ENCODE peak calls at places on chromosome 6, in four cellular contexts. T is testis, W is SJSA1, P is endothelial cell of umbilical vein. L is an unnamed sample. For H3K4me1 and H3K9me3, the result is how much of the 10 kb centered on the place peaks cover.

GRCh38 chr6:170371588-170371987 is 65.0 kb downstream of the FAM120B start:
- DNase-seq in T (no peak), W (no peak), P (no peak), L (peak)

GRCh38 chr6:108902389-108902792 is 54.2 kb downstream of the ARMC2 start:
- DNase-seq in T (no peak), W (peak), P (peak), L (no peak)

GRCh38 chr6:32406197-32406596 is 784 bp downstream of the BTNL2 start:
- DNase-seq in T (no peak), W (no peak), P (no peak), L (no peak)

GRCh38 chr6:170097505-170098427 is 193.1 kb downstream of the DLL1 start:
- DNase-seq in T (peak), W (no peak), P (no peak), L (peak)

GRCh38 chr6:156126535-156126934 is 650.6 kb upstream of the ARID1B start:
- DNase-seq in T (no peak), W (no peak), P (no peak), L (no peak)

GRCh38 chr6:33630014-33630413 is 8.9 kb downstream of the ITPR3 start:
- DNase-seq in T (no peak), W (no peak), P (no peak), L (no peak)

GRCh38 chr6:156912431-156912830 is 135.3 kb downstream of the ARID1B start:
- DNase-seq in T (no peak), W (no peak), P (no peak), L (no peak)

GRCh38 chr6:104320896-104321295 is 538.8 kb downstream of the HACE1 start:
- DNase-seq in T (no peak), W (no peak), P (no peak), L (no peak)

GRCh38 chr6:80249897-80250296 is 143.4 kb downstream of the BCKDHB start:
- DNase-seq in T (no peak), W (no peak), P (peak), L (no peak)

GRCh38 chr6:22001336-22002027 is 295.4 kb downstream of the PRL start:
- DNase-seq in T (no peak), W (no peak), P (peak), L (no peak)

GRCh38 chr6:27452496-27452897 is 20.4 kb downstream of the ZNF184 start:
- DNase-seq in T (no peak), W (peak), P (no peak), L (no peak)

GRCh38 chr6:153085239-153085638 is 45.8 kb downstream of the RGS17 start:
- DNase-seq in T (no peak), W (no peak), P (peak), L (no peak)

GRCh38 chr6:165321555-165322145 is 12.2 kb upstream of the C6orf118 start:
- DNase-seq in T (no peak), W (no peak), P (no peak), L (no peak)

GRCh38 chr6:39207421-39208232 is 21.6 kb downstream of the KCNK5 start:
- DNase-seq in T (no peak), W (no peak), P (no peak), L (peak)

GRCh38 chr6:132661906-132662305 is 2.9 kb upstream of the TAAR1 start:
- DNase-seq in T (no peak), W (no peak), P (no peak), L (no peak)

GRCh38 chr6:79426625-79427278 is 110.5 kb downstream of the LCA5 start:
- DNase-seq in T (no peak), W (no peak), P (no peak), L (no peak)

GRCh38 chr6:157019115-157019628 is 242.0 kb downstream of the ARID1B start:
- DNase-seq in T (no peak), W (peak), P (no peak), L (no peak)

GRCh38 chr6:4518506-4518905 is 257.7 kb upstream of the CDYL start:
- DNase-seq in T (no peak), W (no peak), P (no peak), L (no peak)

GRCh38 chr6:148890091-148890490 is 143.3 kb downstream of the UST start:
- DNase-seq in T (no peak), W (no peak), P (no peak), L (no peak)

GRCh38 chr6:133953634-133954415 is 801 bp downstream of the TBPL1 start:
- DNase-seq in T (no peak), W (peak), P (no peak), L (no peak)

GRCh38 chr6:21955196-21955595 is 341.6 kb downstream of the PRL start:
- DNase-seq in T (no peak), W (no peak), P (no peak), L (no peak)

GRCh38 chr6:33249732-33250625 is 21.7 kb downstream of the VPS52 start:
- DNase-seq in T (no peak), W (peak), P (peak), L (no peak)

GRCh38 chr6:136415351-136416005 is 125.8 kb upstream of the BCLAF1 start:
- DNase-seq in T (no peak), W (no peak), P (no peak), L (no peak)

GRCh38 chr6:7236312-7237209 is 76.4 kb downstream of the SSR1 start:
- DNase-seq in T (no peak), W (no peak), P (no peak), L (peak)

GRCh38 chr6:3163248-3163594 is 5.9 kb upstream of the TUBB2A start:
- DNase-seq in T (no peak), W (peak), P (peak), L (no peak)

GRCh38 chr6:3157151-3157933 is at the start of gene TUBB2A:
- DNase-seq in T (peak), W (peak), P (peak), L (peak)

GRCh38 chr6:3162565-3163247 is 5.4 kb upstream of the TUBB2A start:
- DNase-seq in T (peak), W (peak), P (peak), L (peak)

GRCh38 chr6:3162067-3162497 is 4.7 kb upstream of the TUBB2A start:
- DNase-seq in T (no peak), W (no peak), P (no peak), L (peak)

DNA sequence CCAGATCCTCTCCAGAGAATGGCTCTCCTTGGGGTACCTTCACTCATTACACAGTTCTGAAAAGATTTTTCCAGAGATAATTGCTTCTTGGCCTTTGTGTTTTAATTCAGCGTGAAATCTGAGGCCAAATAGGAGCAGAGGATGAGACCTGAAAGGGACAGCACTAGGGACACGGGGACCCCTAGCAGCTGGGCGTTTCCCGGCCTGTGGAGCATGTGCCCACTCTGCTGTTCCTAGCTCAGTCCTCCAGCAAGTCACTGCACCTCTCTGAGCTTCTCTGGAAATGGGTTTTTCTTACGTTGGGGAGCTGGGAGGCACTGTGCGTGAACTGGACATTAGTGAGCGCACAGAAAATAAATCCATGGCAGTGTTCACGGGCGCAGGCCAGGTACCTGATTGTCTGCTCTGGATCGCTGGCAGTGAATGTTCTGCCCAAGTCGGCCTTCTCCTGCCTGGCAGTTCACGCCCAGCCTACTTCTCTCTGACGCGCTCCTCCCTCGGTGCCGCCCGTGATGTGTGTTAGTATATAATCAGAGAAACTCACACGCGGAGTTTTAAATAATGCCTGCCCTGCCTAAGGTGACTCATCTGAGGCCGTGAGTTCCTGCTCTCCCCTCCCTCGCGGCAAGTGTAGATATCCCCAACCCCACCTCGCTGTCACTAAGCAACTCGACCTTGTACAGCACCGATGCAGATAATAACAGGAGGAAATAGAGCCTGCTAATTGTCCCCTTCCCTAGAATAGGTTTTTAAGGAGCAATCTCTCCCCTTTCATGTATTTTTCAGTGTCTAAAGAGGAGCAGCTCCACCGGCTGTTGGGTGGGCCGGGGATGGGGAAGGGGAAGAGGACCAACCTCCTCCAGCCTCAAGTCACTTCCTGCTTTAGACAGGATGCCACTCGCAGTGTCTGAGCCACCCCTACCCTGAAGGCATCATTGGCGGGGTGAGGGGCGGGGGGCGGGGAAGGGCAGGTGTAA is 2.7 kb upstream of the TUBB2A start:
- DNase-seq in T (peak), W (no peak), P (no peak), L (peak)
- H3K27ac ChIP-seq in T (no peak), W (no peak), P (no peak), L (no peak)

DNA sequence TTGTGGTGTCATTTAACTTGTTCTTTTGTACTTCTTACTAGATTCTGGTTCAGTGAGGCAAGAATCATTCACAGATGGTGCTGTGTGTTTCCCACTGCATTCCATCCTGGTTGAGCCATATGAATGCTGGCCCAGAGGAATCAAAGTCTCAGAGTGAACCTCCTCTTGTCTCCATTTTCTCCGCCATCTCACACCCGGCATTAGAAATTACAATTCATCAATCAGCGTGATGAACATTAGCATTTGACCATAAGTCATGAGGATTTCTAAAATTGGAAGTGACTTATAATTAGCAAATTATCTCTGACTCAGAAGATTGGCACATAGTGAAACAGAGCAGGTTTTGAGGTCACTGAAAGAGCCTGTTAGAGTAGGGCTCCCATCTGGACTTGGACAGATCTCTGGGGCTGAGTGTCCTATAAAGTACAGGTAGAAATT is 25.2 kb downstream of the TNFAIP3 start:
- DNase-seq in T (no peak), W (no peak), P (no peak), L (no peak)
- H3K4me1 ChIP-seq in T (under half), W (under half), P (under half), L (under half)

GRCh38 chr6:90079555-90080490 is 185.6 kb downstream of the GJA10 start:
- DNase-seq in T (no peak), W (peak), P (no peak), L (no peak)
- H3K9me3 ChIP-seq in T (under half), W (under half), P (under half), L (under half)

GRCh38 chr6:113371106-113371505 is 486.0 kb upstream of the MARCKS start:
- DNase-seq in T (no peak), W (no peak), P (no peak), L (no peak)
- H3K27ac ChIP-seq in T (no peak), W (no peak), P (no peak), L (no peak)

GRCh38 chr6:26315274-26315673 is 49.7 kb upstream of the BTN3A2 start:
- DNase-seq in T (no peak), W (no peak), P (no peak), L (no peak)

GRCh38 chr6:26318459-26319404 is 46.3 kb upstream of the BTN3A2 start:
- DNase-seq in T (no peak), W (no peak), P (no peak), L (peak)

GRCh38 chr6:26319405-26320128 is 45.4 kb upstream of the BTN3A2 start:
- DNase-seq in T (no peak), W (no peak), P (no peak), L (peak)

GRCh38 chr6:26316291-26316690 is 48.7 kb upstream of the BTN3A2 start:
- DNase-seq in T (no peak), W (no peak), P (no peak), L (no peak)

GRCh38 chr6:26317503-26317902 is 47.5 kb upstream of the BTN3A2 start:
- DNase-seq in T (no peak), W (no peak), P (no peak), L (no peak)
- H3K4me1 ChIP-seq in T (under half), W (under half), P (under half), L (under half)

GRCh38 chr6:168007592-168008338 is 10.3 kb downstream of the KIF25 start:
- DNase-seq in T (no peak), W (peak), P (peak), L (no peak)
- H3K9me3 ChIP-seq in T (under half), W (under half), P (under half), L (under half)

GRCh38 chr6:57313711-57314471 is 3.5 kb upstream of the PRIM2 start:
- DNase-seq in T (no peak), W (peak), P (peak), L (no peak)

GRCh38 chr6:57313009-57313408 is 4.4 kb upstream of the PRIM2 start:
- DNase-seq in T (no peak), W (no peak), P (no peak), L (no peak)

GRCh38 chr6:57317060-57317943 is at the start of gene PRIM2:
- DNase-seq in T (peak), W (peak), P (peak), L (peak)

GRCh38 chr6:57316581-57317059 is 810 bp upstream of the PRIM2 start:
- DNase-seq in T (peak), W (peak), P (peak), L (peak)

GRCh38 chr6:57315851-57316250 is 1.6 kb upstream of the PRIM2 start:
- DNase-seq in T (no peak), W (no peak), P (no peak), L (no peak)
- H3K27ac ChIP-seq in T (no peak), W (peak), P (no peak), L (no peak)

GRCh38 chr6:125699591-125699990 is 49.8 kb upstream of the HEY2 start:
- DNase-seq in T (no peak), W (no peak), P (no peak), L (no peak)
- H3K4me1 ChIP-seq in T (under half), W (under half), P (under half), L (under half)